ENCODE peak calls at places on chromosomes 3 and 15, in six cellular contexts. S, B, R, Z, E and V are unnamed samples.

GRCh38 chr3:30518201-30518864 is 88.1 kb upstream of the TGFBR2 start:
- DNase-seq in S (no peak), R (peak), Z (peak), E (peak), B (no peak), V (no peak)

GRCh38 chr3:80770106-80771079 is 991.1 kb downstream of the GBE1 start:
- DNase-seq in E (no peak), B (no peak), Z (no peak), R (no peak), S (no peak), V (no peak)

GRCh38 chr15:92365816-92366215 is 27.9 kb upstream of the ST8SIA2 start:
- DNase-seq in B (no peak), E (no peak), S (no peak), Z (no peak), R (no peak), V (no peak)

GRCh38 chr3:186107148-186108105 is 1.5 kb downstream of the ETV5 start:
- DNase-seq in E (peak), S (no peak), Z (peak), B (peak), R (peak), V (peak)

GRCh38 chr3:94433811-94434210 is 370.9 kb downstream of the NSUN3 start:
- DNase-seq in Z (no peak), B (no peak), R (no peak), E (no peak), S (no peak), V (no peak)

GRCh38 chr3:193347507-193348501 is 30.7 kb downstream of the ATP13A5 start:
- DNase-seq in E (no peak), B (no peak), R (no peak), Z (no peak), S (no peak), V (no peak)

GRCh38 chr3:47163023-47163989 is 607 bp downstream of the SETD2 start:
- DNase-seq in Z (peak), R (peak), E (peak), S (peak), B (peak), V (peak)

GRCh38 chr3:174548841-174549623 is 310.1 kb upstream of the NAALADL2 start:
- DNase-seq in Z (no peak), R (no peak), E (no peak), S (no peak), B (no peak), V (no peak)

GRCh38 chr3:126031981-126032471 is 51.9 kb downstream of the SLC41A3 start:
- DNase-seq in R (no peak), S (no peak), B (no peak), E (no peak), Z (no peak), V (no peak)

GRCh38 chr3:139309880-139310279 is 33.9 kb upstream of the MRPS22 start:
- DNase-seq in B (no peak), S (no peak), E (no peak), Z (no peak), R (no peak), V (no peak)

GRCh38 chr3:29936054-29936453 is 655.2 kb downstream of the RBMS3 start:
- DNase-seq in R (no peak), E (no peak), S (no peak), Z (no peak), B (no peak), V (no peak)

GRCh38 chr3:178036745-178037144 is 499.5 kb upstream of the KCNMB2 start:
- DNase-seq in Z (no peak), E (no peak), S (no peak), B (no peak), R (no peak), V (no peak)

GRCh38 chr3:53243785-53244184 is 12.0 kb downstream of the TKT start:
- DNase-seq in S (no peak), R (no peak), B (no peak), E (no peak), Z (no peak), V (no peak)

DNA sequence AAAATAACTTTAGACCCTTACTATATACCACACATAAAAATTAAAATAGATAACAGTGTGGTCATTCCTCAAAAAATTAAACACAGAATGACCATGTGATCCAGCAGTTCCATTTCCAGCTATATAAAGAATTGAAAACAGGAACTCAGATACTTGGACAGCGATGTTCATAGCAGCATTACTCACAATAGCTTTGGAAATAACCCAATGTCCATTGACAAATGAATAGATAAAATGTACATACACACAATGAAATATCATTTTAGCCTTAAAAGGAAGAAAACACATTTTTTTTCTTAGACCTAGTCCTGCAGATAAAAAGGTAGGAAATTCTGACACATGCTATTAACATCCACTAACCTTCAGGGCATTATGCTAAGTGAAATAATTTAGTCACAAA is 26.7 kb downstream of the RAD51 start:
- DNase-seq in S (no peak), Z (no peak), E (no peak), R (no peak), B (no peak), V (no peak)
- H3K27ac ChIP-seq in S (no peak), Z (no peak), E (no peak), R (no peak), B (no peak), V (no peak)

GRCh38 chr3:58209933-58210332 is 839 bp downstream of the DNASE1L3 start:
- DNase-seq in B (no peak), Z (no peak), S (no peak), E (no peak), R (no peak), V (no peak)

GRCh38 chr3:58214484-58215316 is 3.9 kb upstream of the DNASE1L3 start:
- DNase-seq in S (no peak), B (peak), R (peak), Z (no peak), E (peak), V (no peak)

GRCh38 chr3:58207954-58208353 is 2.8 kb downstream of the DNASE1L3 start:
- DNase-seq in B (no peak), S (no peak), Z (no peak), R (no peak), E (no peak), V (no peak)

GRCh38 chr3:58206406-58207011 is 4.3 kb downstream of the DNASE1L3 start:
- DNase-seq in Z (no peak), R (no peak), B (no peak), E (no peak), S (no peak), V (no peak)

DNA sequence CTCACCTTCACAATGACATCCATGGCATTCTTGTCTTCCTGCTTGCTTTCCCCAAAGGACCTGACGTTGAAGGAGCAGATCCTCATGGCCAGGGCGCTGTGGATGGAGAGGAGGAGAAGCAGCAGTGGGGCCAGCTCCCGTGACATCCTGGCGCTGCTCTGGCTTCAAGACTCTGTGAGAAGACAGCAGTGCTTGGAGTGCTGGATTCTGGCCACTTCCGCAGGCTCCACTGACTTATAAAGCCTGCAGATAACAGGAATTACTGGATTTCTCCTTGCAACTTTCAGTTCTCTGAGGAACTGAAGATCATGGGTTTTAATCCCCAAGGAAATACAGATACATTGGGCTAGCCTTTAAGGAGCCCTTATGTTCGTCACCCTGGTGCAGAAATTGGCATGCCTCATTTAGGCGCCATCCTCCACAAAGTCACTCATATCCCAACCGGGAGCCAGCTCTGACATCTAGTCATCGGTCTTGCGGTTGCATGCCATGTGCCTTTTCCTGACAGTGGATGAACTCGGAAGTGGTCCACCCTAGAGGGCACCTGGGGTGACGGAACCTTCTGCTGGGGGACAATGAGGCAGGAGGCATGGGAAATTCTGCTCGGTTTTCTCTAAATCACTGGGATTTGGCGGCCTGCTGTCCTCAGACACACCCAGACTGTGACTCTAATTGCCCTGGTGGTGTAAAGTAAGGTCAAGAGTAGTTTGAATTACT is at the start of gene DNASE1L3:
- DNase-seq in B (no peak), Z (no peak), E (no peak), S (no peak), R (no peak), V (no peak)
- H3K27ac ChIP-seq in B (peak), Z (no peak), E (no peak), S (no peak), R (no peak), V (no peak)

GRCh38 chr15:31554261-31554660 is 227.6 kb downstream of the KLF13 start:
- DNase-seq in R (no peak), E (no peak), Z (no peak), B (no peak), S (no peak), V (no peak)
- H3K27ac ChIP-seq in R (no peak), E (no peak), Z (no peak), B (no peak), S (no peak), V (no peak)

DNA sequence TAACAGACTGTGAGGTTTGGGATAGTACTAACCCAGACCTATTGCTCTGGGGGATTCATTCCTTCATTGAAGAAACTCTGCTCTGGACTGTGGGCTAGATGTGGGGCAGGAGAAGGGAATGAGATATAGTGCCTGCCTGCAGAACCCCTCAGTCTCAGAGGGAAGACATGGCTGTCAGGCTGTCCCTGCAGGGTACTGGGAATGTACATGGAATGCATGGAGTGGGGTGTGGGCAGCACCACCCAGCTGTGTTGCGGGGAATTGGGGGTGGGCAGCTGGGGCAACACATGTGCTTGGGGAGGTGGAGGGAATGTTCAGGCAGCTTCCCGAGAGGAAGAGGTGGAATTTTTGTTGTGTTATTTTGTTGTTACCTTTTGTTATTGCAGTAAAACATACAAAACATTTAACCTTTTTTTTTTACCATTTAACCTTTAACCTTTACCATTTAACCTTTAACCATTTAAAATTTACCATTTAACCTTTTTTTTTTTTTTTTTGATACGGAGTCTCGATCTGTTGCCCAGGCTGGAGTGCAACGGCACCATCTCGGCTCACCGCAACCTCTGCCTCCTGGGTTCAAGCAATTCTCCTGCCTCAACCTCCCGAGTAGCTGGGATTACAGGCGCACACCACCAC is 7.3 kb downstream of the PAQR5 start:
- DNase-seq in R (no peak), S (no peak), B (no peak), Z (no peak), E (no peak), V (no peak)
- H3K27ac ChIP-seq in R (peak), S (no peak), B (no peak), Z (peak), E (peak), V (no peak)

GRCh38 chr3:150727653-150728502 is 24.2 kb upstream of the ERICH6 start:
- DNase-seq in E (peak), R (no peak), S (no peak), Z (peak), B (no peak), V (no peak)
- H3K27ac ChIP-seq in E (peak), R (peak), S (no peak), Z (no peak), B (peak), V (no peak)

GRCh38 chr3:141452773-141453172 is 34.1 kb upstream of the RASA2 start:
- DNase-seq in E (no peak), B (no peak), S (no peak), Z (no peak), R (no peak), V (no peak)
- H3K27ac ChIP-seq in E (no peak), B (peak), S (no peak), Z (no peak), R (peak), V (no peak)

DNA sequence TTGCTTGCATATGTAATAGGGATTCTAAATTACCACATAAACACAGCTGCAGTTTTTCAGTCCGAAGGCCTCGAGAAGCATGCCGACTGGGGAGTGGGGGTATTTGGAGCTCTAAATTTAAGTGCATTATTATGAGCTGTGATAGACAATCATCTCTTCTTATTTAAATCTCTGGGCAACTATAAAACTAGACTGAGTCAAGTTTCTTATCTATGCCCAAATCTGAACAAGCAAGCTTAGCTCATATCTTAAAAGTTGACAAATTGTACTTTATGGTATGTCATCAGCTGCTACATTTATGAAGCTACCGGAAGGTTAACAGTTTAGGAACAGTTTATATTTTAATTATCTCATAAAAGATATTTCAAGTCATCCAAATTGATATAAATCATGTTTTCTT is 19.5 kb upstream of the THRB start:
- DNase-seq in R (no peak), S (no peak), Z (no peak), E (no peak), B (no peak), V (no peak)
- H3K27ac ChIP-seq in R (no peak), S (no peak), Z (no peak), E (no peak), B (no peak), V (no peak)

GRCh38 chr15:62450061-62450460 is 285.0 kb upstream of the C2CD4B start:
- DNase-seq in S (no peak), B (no peak), Z (no peak), R (no peak), E (no peak), V (no peak)
- H3K27ac ChIP-seq in S (no peak), B (no peak), Z (no peak), R (no peak), E (no peak), V (no peak)